ENCODE peak calls at places on chromosomes 4 and X, in five cellular contexts. E, J, Z, I and C are unnamed samples.

GRCh38 chrX:74924449-74925209 is 623 bp downstream of the NEXMIF start:
- DNase-seq in I (no peak), E (no peak), Z (no peak), J (peak), C (peak)

GRCh38 chr4:26753642-26754041 is 107.0 kb upstream of the STIM2 start:
- DNase-seq in J (no peak), E (no peak), Z (no peak), I (no peak), C (no peak)

GRCh38 chr4:156634612-156635011 is 337.0 kb downstream of the PDGFC start:
- DNase-seq in Z (no peak), I (no peak), E (no peak), J (no peak), C (no peak)

GRCh38 chr4:172515266-172515879 is 653.2 kb upstream of the GALNT7 start:
- DNase-seq in Z (peak), J (no peak), I (no peak), E (no peak), C (no peak)

GRCh38 chrX:41144873-41145272 is 59.6 kb downstream of the USP9X start:
- DNase-seq in Z (no peak), I (no peak), J (no peak), E (no peak), C (no peak)

GRCh38 chr4:1626151-1626550 is 58.0 kb downstream of the FAM53A start:
- DNase-seq in J (no peak), E (no peak), Z (no peak), I (no peak), C (no peak)

GRCh38 chr4:114081783-114082182 is 102.3 kb upstream of the ARSJ start:
- DNase-seq in Z (no peak), E (no peak), I (no peak), J (no peak), C (no peak)

GRCh38 chr4:10183462-10183861 is 66.9 kb upstream of the WDR1 start:
- DNase-seq in J (no peak), E (no peak), Z (no peak), I (no peak), C (no peak)

GRCh38 chr4:20265726-20266125 is 14.0 kb downstream of the SLIT2 start:
- DNase-seq in J (no peak), E (no peak), Z (no peak), I (no peak), C (no peak)

GRCh38 chrX:3711331-3711917 is 2.0 kb downstream of the PRKX start:
- DNase-seq in Z (no peak), J (no peak), I (no peak), E (peak), C (no peak)

GRCh38 chr4:22031423-22031822 is 82.9 kb upstream of the KCNIP4 start:
- DNase-seq in Z (no peak), J (no peak), I (no peak), E (no peak), C (no peak)

GRCh38 chrX:19613645-19614323 is 98.5 kb upstream of the MAP3K15 start:
- DNase-seq in Z (no peak), J (no peak), I (no peak), E (no peak), C (no peak)

GRCh38 chrX:120036704-120037103 is 40.8 kb downstream of the RHOXF2B start:
- DNase-seq in J (no peak), I (no peak), E (no peak), Z (no peak), C (no peak)

GRCh38 chrX:75038925-75039324 is 113.7 kb upstream of the NEXMIF start:
- DNase-seq in J (peak), I (peak), E (peak), Z (no peak), C (peak)

GRCh38 chr4:152463562-152463961 is 72.3 kb downstream of the FBXW7 start:
- DNase-seq in E (no peak), J (no peak), Z (no peak), I (no peak), C (no peak)

DNA sequence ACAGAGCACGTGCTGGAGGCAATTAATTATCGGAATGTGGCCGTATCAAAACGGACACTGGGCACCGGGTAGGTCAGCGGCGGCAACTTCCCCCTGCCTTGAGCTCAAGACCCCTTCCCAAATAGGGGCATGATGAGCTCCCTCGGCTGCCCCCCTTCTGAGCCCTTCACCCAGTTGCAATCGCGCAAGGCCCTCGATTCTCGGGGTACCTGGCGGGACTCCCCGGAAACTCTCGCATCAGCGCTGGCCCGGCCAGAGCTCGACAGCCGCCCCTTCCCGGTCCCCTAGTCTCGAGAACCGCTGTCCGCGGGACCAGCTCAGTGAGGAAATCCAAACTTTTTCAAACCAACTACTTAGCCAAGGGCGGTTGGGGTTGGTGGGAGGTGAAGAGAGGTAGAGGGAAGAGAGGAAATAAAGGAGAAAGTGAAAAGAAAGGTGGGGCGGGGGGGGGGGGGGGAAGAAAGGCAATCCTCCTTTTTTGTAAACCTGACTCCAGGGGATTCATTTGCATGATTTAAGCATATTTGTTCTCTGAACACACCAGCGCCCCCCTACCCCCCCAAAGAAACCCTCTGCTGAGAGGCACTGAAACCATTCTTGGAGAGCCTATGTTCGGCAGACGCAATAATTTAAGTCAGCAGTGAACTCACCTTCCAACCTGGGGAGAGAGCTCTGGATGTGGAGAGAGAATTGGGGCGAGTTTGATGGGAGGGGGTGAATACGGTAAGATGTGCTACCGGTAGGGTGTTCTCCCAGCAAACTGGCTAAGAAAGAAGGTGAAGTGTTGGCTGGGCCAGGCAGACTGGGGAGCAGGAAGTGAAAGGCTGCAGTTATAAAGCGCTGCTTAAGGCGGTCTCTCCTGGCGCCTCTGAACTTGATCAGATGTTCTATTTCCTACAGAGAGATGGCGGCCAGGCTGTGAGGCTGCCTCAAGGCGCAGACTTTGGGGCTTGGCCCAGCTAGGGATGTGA is 2.0 kb upstream of the ZIC3 start:
- DNase-seq in Z (no peak), E (no peak), I (no peak), J (no peak), C (no peak)
- TF ChIP-seq JUN in Z (no peak), E (no peak), I (no peak), J (no peak), C (no peak)

GRCh38 chr4:2812600-2812932 is 19.7 kb downstream of the SH3BP2 start:
- DNase-seq in Z (no peak), E (no peak), J (no peak), I (no peak), C (no peak)

GRCh38 chr4:2812985-2813384 is 20.1 kb downstream of the SH3BP2 start:
- DNase-seq in E (no peak), Z (no peak), J (no peak), I (no peak), C (peak)

GRCh38 chr4:2813446-2814405 is 20.8 kb downstream of the SH3BP2 start:
- DNase-seq in Z (no peak), I (no peak), J (no peak), E (no peak), C (no peak)

GRCh38 chr4:2809610-2810180 is 16.8 kb downstream of the SH3BP2 start:
- DNase-seq in J (no peak), Z (no peak), E (no peak), I (no peak), C (no peak)

GRCh38 chr4:2811830-2812599 is 19.1 kb downstream of the SH3BP2 start:
- DNase-seq in J (no peak), I (peak), E (no peak), Z (no peak), C (peak)
- TF ChIP-seq POLR2A in J (no peak), I (no peak), E (no peak), Z (no peak), C (peak)

GRCh38 chrX:47172549-47172948 is 21.1 kb upstream of the UBA1 start:
- DNase-seq in I (no peak), J (no peak), E (no peak), Z (no peak), C (no peak)
- TF ChIP-seq JUN in I (no peak), J (no peak), E (no peak), Z (no peak), C (no peak)

GRCh38 chr4:150583287-150584197 is 1.6 kb downstream of the MAB21L2 start:
- DNase-seq in I (no peak), E (no peak), Z (no peak), J (no peak), C (peak)
- TF ChIP-seq POLR2A in I (no peak), E (no peak), Z (peak), J (no peak), C (no peak)

DNA sequence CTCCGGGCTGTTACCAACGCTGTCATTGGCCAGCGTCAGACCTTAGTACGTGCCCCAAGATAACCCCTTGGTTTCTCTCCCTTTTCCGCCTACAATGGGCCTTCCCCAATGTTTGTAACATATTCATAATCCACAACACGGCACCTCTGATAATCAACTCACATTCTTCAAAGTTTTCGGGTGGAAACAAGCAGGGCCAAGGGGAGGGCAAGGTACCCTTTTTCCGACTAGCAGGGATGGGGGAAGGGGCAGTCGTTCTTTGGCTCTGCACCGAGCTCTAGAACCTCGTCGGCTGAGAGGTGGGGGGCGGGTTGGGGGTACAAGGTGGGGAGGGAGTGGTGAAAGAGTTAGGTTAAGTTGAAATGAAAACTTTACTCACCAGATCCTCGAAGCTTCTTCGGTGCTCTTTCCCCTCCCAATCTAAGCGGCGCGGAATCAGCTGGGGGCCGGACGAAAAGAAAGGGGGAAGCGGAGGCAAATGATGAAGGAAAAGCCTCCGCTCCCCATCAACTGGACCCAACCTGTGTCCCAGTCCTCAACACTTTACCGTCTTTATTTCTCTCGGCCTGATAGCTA is 1.4 kb downstream of the BRWD3 start:
- DNase-seq in E (peak), I (peak), Z (no peak), J (peak), C (peak)
- TF ChIP-seq JUN in E (no peak), I (no peak), Z (no peak), J (no peak), C (no peak)

GRCh38 chrX:39438603-39439602 is 637.6 kb downstream of the MID1IP1 start:
- DNase-seq in E (no peak), I (no peak), J (no peak), Z (no peak), C (no peak)
- TF ChIP-seq POLR2A in E (no peak), I (no peak), J (no peak), Z (no peak), C (no peak)

GRCh38 chr4:107931775-107932321 is 499 bp downstream of the CYP2U1 start:
- DNase-seq in Z (no peak), E (no peak), J (no peak), I (no peak), C (no peak)
- TF ChIP-seq JUN in Z (no peak), E (no peak), J (no peak), I (no peak), C (no peak)

DNA sequence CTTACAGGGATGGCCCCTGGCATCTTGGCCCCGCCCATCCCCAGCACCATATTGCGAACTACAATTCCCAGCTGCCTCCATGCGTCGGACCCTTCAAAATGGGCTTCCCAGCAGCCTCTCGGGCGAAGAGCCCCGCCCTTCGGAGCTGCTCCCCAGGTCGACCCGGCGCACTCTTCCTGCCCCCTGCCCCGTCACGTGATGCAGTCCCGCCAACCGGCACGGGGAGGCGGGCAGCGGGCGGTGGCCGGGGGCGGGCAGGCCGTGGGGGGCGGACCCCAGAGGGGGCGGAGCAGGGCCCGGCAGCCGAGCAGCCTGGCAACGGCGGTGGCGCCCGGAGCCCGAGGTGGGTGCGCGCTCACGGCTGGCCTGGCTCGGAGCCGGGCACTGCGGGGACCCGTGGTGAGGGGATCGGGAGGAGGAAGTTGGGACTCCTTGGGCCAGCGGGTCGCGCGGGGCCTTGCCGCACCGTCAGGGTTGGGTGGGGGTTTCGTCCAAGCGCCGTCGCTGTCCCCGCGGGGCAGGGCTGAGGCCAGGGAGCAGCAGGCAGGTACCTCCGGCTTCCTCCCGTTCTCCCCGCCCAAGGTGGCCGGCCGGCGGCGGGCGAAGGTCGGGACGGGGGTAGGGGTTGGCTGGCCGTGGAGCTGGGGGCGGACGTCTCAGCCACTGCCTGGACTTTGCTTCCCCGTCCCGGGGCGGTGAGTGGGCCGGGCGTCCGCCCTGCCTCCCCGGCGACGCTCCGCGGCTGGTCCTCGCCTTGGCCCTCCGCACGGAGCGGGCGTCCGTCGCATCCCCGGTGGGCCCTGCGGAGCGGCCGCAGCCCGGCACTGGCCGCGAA is at the start of gene MTM1:
- DNase-seq in I (peak), J (peak), E (peak), Z (peak), C (peak)
- TF ChIP-seq POLR2A in I (peak), J (peak), E (no peak), Z (no peak), C (no peak)

DNA sequence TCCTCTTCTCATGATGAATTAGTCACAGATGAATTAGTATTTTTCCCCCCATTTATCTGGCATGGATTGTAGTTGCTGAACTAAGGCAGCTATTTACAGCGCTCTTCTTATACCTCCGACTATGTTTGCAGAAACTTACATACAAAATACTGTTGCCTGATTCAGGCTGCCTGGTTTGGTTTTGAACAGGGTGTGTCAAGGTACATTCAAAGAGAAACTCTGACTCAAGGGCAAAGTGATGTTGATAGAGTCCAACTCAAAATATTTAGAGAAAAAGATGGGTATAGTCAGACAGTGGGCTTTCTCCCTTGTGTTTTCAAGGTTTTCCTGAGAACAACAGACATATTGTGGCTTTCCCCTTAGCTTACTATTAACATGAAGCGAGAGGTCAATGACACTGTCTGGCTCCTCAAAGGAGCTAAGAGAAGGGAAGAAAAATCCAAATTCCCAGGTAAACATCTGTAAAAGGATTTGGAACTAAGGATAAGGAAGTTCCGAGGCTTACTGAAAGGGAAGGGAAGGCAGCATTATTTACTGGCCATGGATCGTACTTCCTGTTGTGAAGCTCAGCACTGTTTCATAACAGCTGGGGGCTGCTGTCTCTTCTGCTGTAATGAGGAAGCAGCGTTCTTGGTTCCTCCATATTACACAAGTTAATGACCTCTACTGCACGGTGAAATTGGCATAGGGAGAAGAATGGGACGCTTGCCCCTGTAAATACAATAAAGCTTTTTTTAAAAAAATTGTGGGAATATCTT is 30.9 kb downstream of the FAM9C start:
- DNase-seq in I (no peak), E (peak), Z (no peak), J (peak), C (no peak)
- TF ChIP-seq JUN in I (no peak), E (no peak), Z (no peak), J (no peak), C (no peak)